ENCODE peak calls at places on chromosomes 12 and 14, in seven cellular contexts. W, V, Y, B, A, U and O are unnamed samples.
A peak's percentile ranks its signal among the peaks of the same experiment; 100 is the strongest.

GRCh38 chr14:76603713-76604112 is 157.6 kb upstream of the VASH1 start:
- DNase-seq in Y (no peak), U (no peak), A (no peak), W (no peak), V (no peak), B (no peak), O (no peak)

GRCh38 chr12:3204143-3204542 is 127.0 kb downstream of the TSPAN9 start:
- DNase-seq in W (peak; percentile 7), Y (no peak), U (no peak), A (no peak), B (no peak), V (no peak), O (no peak)

GRCh38 chr14:69034612-69035262 is 55.6 kb upstream of the ACTN1 start:
- DNase-seq in U (no peak), V (no peak), W (no peak), Y (no peak), A (no peak), B (no peak), O (no peak)

GRCh38 chr14:55438066-55438683 is 2.2 kb downstream of the TBPL2 start:
- DNase-seq in V (no peak), B (no peak), U (no peak), W (peak; percentile 57), Y (no peak), A (no peak), O (no peak)

GRCh38 chr14:90696728-90697127 is 119.5 kb downstream of the TTC7B start:
- DNase-seq in V (no peak), W (no peak), Y (no peak), B (no peak), U (no peak), A (no peak), O (no peak)

GRCh38 chr14:60684203-60684602 is 34.9 kb upstream of the SIX1 start:
- DNase-seq in B (no peak), U (no peak), V (no peak), A (no peak), Y (no peak), W (no peak), O (no peak)

GRCh38 chr14:85380891-85381290 is 149.1 kb upstream of the FLRT2 start:
- DNase-seq in V (no peak), U (no peak), B (no peak), A (no peak), Y (no peak), W (no peak), O (no peak)

GRCh38 chr14:66119805-66120204 is 366.4 kb upstream of the CCDC196 start:
- DNase-seq in Y (no peak), U (no peak), V (no peak), B (no peak), W (no peak), A (no peak), O (no peak)

GRCh38 chr14:103155826-103156394 is 32.6 kb downstream of the TNFAIP2 start:
- DNase-seq in Y (no peak), U (no peak), A (no peak), W (no peak), V (no peak), B (no peak), O (no peak)

GRCh38 chr14:100325958-100326357 is 2.8 kb downstream of the SLC25A47 start:
- DNase-seq in A (peak; percentile 77), Y (peak; percentile 68), B (no peak), V (no peak), W (no peak), U (no peak), O (no peak)

GRCh38 chr14:96146131-96146771 is 58.4 kb upstream of the BDKRB2 start:
- DNase-seq in V (peak; percentile 77), U (no peak), B (no peak), Y (no peak), A (peak; percentile 61), W (no peak), O (peak; percentile 65)

GRCh38 chr14:50082784-50083466 is 33.4 kb downstream of the VCPKMT start:
- DNase-seq in U (no peak), Y (no peak), B (peak; percentile 74), V (no peak), W (no peak), A (peak; percentile 57), O (no peak)

GRCh38 chr12:1646908-1647669 is 18.1 kb downstream of the WNT5B start:
- DNase-seq in B (no peak), W (no peak), Y (peak; percentile 60), V (no peak), U (no peak), A (no peak), O (no peak)

GRCh38 chr12:75756771-75757170 is 245.4 kb upstream of the KRR1 start:
- DNase-seq in W (no peak), U (no peak), A (no peak), B (no peak), Y (no peak), V (no peak), O (no peak)

GRCh38 chr14:104133496-104133895 is 4.9 kb upstream of the KIF26A start:
- DNase-seq in V (peak; percentile 44), A (no peak), B (no peak), Y (peak; percentile 25), W (no peak), U (peak; percentile 57), O (no peak)

GRCh38 chr14:101073598-101073965 is 170.1 kb upstream of the RTL1 start:
- DNase-seq in A (no peak), Y (no peak), V (no peak), B (no peak), W (no peak), U (peak; percentile 65), O (no peak)

GRCh38 chr12:68824131-68824530 is 16.2 kb downstream of the MDM2 start:
- DNase-seq in V (no peak), A (no peak), Y (peak; percentile 60), B (no peak), U (no peak), W (no peak), O (no peak)

GRCh38 chr12:131740626-131741025 is 29.7 kb downstream of the SFSWAP start:
- DNase-seq in U (no peak), Y (no peak), V (no peak), B (no peak), W (no peak), A (no peak), O (no peak)

GRCh38 chr12:62933220-62933870 is 1.6 kb downstream of the PPM1H start:
- DNase-seq in B (peak; percentile 22), V (no peak), W (no peak), U (no peak), Y (no peak), A (peak; percentile 45), O (peak; percentile 54)

GRCh38 chr12:108768591-108769500 is 37.5 kb upstream of the CORO1C start:
- DNase-seq in U (no peak), A (peak; percentile 65), W (peak; percentile 63), Y (peak; percentile 87), V (peak; percentile 81), B (peak; percentile 89), O (no peak)

GRCh38 chr14:31340297-31341063 is 79.9 kb downstream of the HEATR5A start:
- DNase-seq in W (no peak), V (no peak), B (no peak), Y (no peak), U (no peak), A (no peak), O (no peak)

GRCh38 chr14:34837801-34838322 is 37.3 kb downstream of the BAZ1A start:
- DNase-seq in V (no peak), A (no peak), Y (no peak), U (no peak), W (no peak), B (no peak), O (no peak)

GRCh38 chr14:94773017-94773681 is 3.2 kb upstream of the GSC start:
- DNase-seq in V (no peak), W (no peak), B (no peak), U (no peak), A (no peak), Y (peak; percentile 81), O (no peak)

DNA sequence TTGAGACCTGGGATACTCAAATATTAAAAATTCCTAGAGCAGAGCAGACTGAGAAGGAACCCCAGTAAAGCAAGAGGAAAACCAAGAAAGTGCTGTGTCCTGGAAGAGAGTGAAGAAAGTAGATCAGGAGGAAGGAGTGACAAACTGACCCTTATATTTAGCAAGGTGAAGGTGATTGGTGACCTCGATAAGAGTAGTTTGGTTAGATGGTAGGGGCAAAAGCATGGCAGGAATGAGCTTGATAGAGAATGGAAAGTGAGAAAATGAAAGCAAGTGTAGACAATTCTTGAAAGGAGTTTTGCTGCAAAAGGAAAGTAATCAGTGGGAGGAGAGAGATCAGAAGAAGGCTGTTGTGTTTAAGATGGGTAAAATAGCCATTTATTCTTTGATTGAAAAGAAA is 51.1 kb downstream of the RASSF8 start:
- DNase-seq in W (no peak), Y (no peak), B (no peak), U (no peak), V (no peak), A (no peak), O (no peak)
- H3K4me1 ChIP-seq in W (peaks cover 3% of the 10 kb centered on the region), Y (peaks cover 38% of the 10 kb centered on the region), B (peaks cover 4% of the 10 kb centered on the region), U (peaks cover 21% of the 10 kb centered on the region), V (no peaks in the 10 kb centered on the region), A (peaks cover 24% of the 10 kb centered on the region), O (no peaks in the 10 kb centered on the region)

GRCh38 chr14:23168246-23168645 is 15.2 kb downstream of the SLC7A8 start:
- DNase-seq in U (no peak), B (no peak), A (no peak), Y (no peak), V (peak; percentile 77), W (no peak), O (no peak)
- TF ChIP-seq POLR2AphosphoS5 in U (no peak), B (peak; percentile 79), A (no peak), Y (no peak), V (peak; percentile 93), W (no peak), O (peak; percentile 46)

DNA sequence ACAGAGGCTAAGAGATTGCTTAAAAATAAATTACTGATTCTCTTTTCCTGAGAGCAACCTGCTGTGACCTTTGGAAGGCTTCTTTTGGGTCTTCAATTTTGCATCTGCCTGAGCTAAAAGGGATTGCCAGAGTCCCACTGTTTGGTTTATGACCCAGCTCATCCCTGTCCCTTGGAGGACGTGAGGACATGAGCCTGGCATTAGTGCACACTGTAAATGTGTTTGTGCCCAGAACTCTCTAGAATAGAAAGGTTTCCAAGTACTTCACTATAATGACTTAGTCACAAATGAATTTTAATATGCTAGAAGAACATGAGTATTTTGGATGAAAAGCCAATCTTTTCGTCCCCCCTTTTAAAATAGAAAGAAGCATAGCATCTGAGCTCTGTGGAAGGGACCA is 47.1 kb upstream of the CDKN3 start:
- DNase-seq in V (no peak), U (no peak), A (no peak), Y (no peak), B (no peak), W (no peak), O (no peak)
- TF ChIP-seq POLR2A in V (no peak), U (no peak), A (no peak), Y (no peak), B (no peak), W (no peak), O (no peak)

DNA sequence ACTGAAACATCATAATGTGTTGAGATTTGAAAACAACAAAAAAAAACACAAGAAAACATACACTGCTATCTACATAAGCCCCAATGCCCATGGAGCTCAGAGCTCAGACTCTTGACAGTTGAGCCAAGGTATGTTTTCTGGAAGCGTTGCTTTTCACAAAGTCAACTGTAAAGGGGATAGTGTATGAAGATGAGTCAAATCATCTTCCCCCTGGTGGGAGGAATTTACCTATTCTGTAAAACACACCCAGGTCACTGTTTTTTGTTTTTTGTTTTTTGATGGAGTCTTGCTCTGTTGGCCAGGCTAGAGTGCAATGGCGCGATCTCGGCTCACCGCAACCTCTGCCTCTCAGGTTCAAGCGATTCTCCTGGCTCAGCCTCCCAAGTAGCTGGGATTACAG is 361.4 kb upstream of the DIO2 start:
- DNase-seq in W (no peak), V (no peak), A (no peak), B (no peak), U (no peak), Y (no peak), O (no peak)
- H3K4me1 ChIP-seq in W (no peaks in the 10 kb centered on the region), V (no peaks in the 10 kb centered on the region), A (no peaks in the 10 kb centered on the region), B (no peaks in the 10 kb centered on the region), U (peaks cover 6% of the 10 kb centered on the region), Y (no peaks in the 10 kb centered on the region), O (no peaks in the 10 kb centered on the region)